ENCODE peak calls at places on chromosomes 2 and 18, in seven cellular contexts. O is nephron progenitor cell, G is HL-60, S is fibroblast of lung, D is B cell, A is left ventricle myocardium inferior, L is upper lobe of right lung. N is an unnamed sample.

GRCh38 chr2:111701798-111702118 is 182.2 kb downstream of the ANAPC1 start:
- DNase-seq in O (no peak), G (no peak), S (no peak), D (no peak), A (no peak), L (no peak), N (no peak)

GRCh38 chr18:28161608-28162599 is 15.0 kb downstream of the CDH2 start:
- DNase-seq in O (no peak), G (no peak), S (peak), D (no peak), A (no peak), L (no peak), N (no peak)

GRCh38 chr2:129113776-129114175 is 795.1 kb upstream of the HS6ST1 start:
- DNase-seq in O (no peak), G (no peak), S (no peak), D (no peak), A (no peak), L (no peak), N (no peak)

GRCh38 chr2:173002751-173003541 is 72.7 kb upstream of the MAP3K20 start:
- DNase-seq in O (no peak), G (no peak), S (no peak), D (no peak), A (no peak), L (no peak), N (no peak)

GRCh38 chr2:54558188-54558975 is 102.3 kb downstream of the SPTBN1 start:
- DNase-seq in O (peak), G (peak), S (peak), D (peak), A (peak), L (peak), N (peak)

GRCh38 chr2:61536086-61536722 is 2.0 kb downstream of the XPO1 start:
- DNase-seq in O (no peak), G (no peak), S (peak), D (no peak), A (peak), L (no peak), N (no peak)

GRCh38 chr2:230939066-230939591 is 14.1 kb upstream of the GPR55 start:
- DNase-seq in O (no peak), G (no peak), S (no peak), D (no peak), A (no peak), L (no peak), N (no peak)

GRCh38 chr2:215517391-215517790 is 81.5 kb upstream of the FN1 start:
- DNase-seq in O (no peak), G (no peak), S (no peak), D (no peak), A (no peak), L (no peak), N (no peak)

GRCh38 chr18:37253424-37254255 is 312.0 kb downstream of the CELF4 start:
- DNase-seq in O (peak), G (no peak), S (no peak), D (no peak), A (no peak), L (peak), N (no peak)

GRCh38 chr18:41113885-41114482 is 841.0 kb upstream of the PIK3C3 start:
- DNase-seq in O (no peak), G (no peak), S (peak), D (no peak), A (no peak), L (no peak), N (no peak)

GRCh38 chr2:43142921-43143438 is 83.4 kb downstream of the ZFP36L2 start:
- DNase-seq in O (no peak), G (no peak), S (no peak), D (no peak), A (no peak), L (no peak), N (no peak)

GRCh38 chr18:32975166-32975441 is 202.3 kb upstream of the KLHL14 start:
- DNase-seq in O (no peak), G (no peak), S (no peak), D (no peak), A (no peak), L (no peak), N (no peak)

GRCh38 chr2:161362568-161363166 is 53.4 kb upstream of the TBR1 start:
- DNase-seq in O (no peak), G (no peak), S (no peak), D (no peak), A (no peak), L (no peak), N (no peak)

GRCh38 chr2:51079945-51080344 is 48.0 kb upstream of the NRXN1 start:
- DNase-seq in O (no peak), G (no peak), S (peak), D (no peak), A (no peak), L (no peak), N (no peak)

GRCh38 chr2:105005170-105005569 is 32.7 kb upstream of the MRPS9 start:
- DNase-seq in O (no peak), G (no peak), S (no peak), D (no peak), A (no peak), L (no peak), N (no peak)

GRCh38 chr18:77044866-77045664 is 87.5 kb downstream of the MBP start:
- DNase-seq in O (no peak), G (no peak), S (no peak), D (peak), A (no peak), L (no peak), N (no peak)

GRCh38 chr2:16128746-16129610 is 188.6 kb downstream of the MYCN start:
- DNase-seq in O (no peak), G (no peak), S (no peak), D (no peak), A (no peak), L (no peak), N (no peak)

GRCh38 chr2:16127958-16128357 is 187.6 kb downstream of the MYCN start:
- DNase-seq in O (no peak), G (no peak), S (no peak), D (no peak), A (no peak), L (no peak), N (no peak)

GRCh38 chr2:16126141-16126968 is 186.0 kb downstream of the MYCN start:
- DNase-seq in O (no peak), G (no peak), S (no peak), D (no peak), A (no peak), L (no peak), N (no peak)

GRCh38 chr2:16125614-16126125 is 185.3 kb downstream of the MYCN start:
- DNase-seq in O (no peak), G (no peak), S (no peak), D (no peak), A (no peak), L (no peak), N (no peak)

GRCh38 chr2:16126969-16127940 is 186.9 kb downstream of the MYCN start:
- DNase-seq in O (no peak), G (no peak), S (no peak), D (no peak), A (no peak), L (no peak), N (no peak)
- TF ChIP-seq CTCF in O (no peak), G (no peak), S (no peak), D (no peak), A (no peak), L (no peak), N (no peak)

DNA sequence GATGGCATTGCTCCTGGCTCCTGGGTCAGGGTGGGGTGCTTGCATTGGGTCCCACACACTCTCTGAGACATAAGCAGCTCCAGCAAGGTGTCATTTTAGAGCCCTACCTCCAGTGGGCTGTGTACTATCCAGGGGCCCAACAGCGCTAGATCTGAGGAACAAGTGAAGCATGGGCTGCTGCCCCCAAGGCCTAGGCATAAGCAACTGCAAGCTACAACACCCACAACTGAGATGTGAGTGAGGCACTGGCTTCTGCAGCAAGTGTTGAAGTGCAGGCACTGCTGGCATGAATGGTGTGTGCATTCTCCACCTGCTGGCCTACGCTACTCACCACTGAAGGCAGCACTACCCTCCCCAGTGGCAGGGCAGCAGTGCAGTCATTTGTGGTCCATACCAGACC is 81.0 kb upstream of the STK39 start:
- DNase-seq in O (no peak), G (no peak), S (no peak), D (no peak), A (no peak), L (no peak), N (no peak)
- TF ChIP-seq CTCF in O (no peak), G (no peak), S (no peak), D (no peak), A (no peak), L (no peak), N (no peak)

GRCh38 chr2:157155992-157156391 is 101.5 kb upstream of the GALNT5 start:
- DNase-seq in O (no peak), G (no peak), S (no peak), D (no peak), A (no peak), L (no peak), N (no peak)
- TF ChIP-seq CTCF in O (no peak), G (no peak), S (no peak), D (no peak), A (no peak), L (no peak), N (no peak)

GRCh38 chr2:258933-259332 is 4.9 kb downstream of the SH3YL1 start:
- DNase-seq in O (no peak), G (no peak), S (no peak), D (no peak), A (no peak), L (no peak), N (no peak)

GRCh38 chr2:263022-263738 is 652 bp downstream of the SH3YL1 start:
- DNase-seq in O (no peak), G (no peak), S (no peak), D (no peak), A (no peak), L (peak), N (no peak)

GRCh38 chr2:259789-260331 is 4.0 kb downstream of the SH3YL1 start:
- DNase-seq in O (no peak), G (no peak), S (no peak), D (no peak), A (no peak), L (no peak), N (no peak)

GRCh38 chr2:262117-262516 is 1.7 kb downstream of the SH3YL1 start:
- DNase-seq in O (no peak), G (no peak), S (no peak), D (no peak), A (no peak), L (no peak), N (no peak)

GRCh38 chr2:260507-261161 is 3.2 kb downstream of the SH3YL1 start:
- DNase-seq in O (no peak), G (no peak), S (no peak), D (no peak), A (no peak), L (no peak), N (no peak)
- TF ChIP-seq CTCF in O (no peak), G (no peak), S (no peak), D (no peak), A (no peak), L (no peak), N (no peak)

N was measured in gastrocnemius medialis.